ENCODE peak calls at places on chromosomes 5 and 9, in five cellular contexts. A, U, X, G and C are unnamed samples. For H3K36me3 and H3K9me3, the result is how much of the 10 kb centered on the place peaks cover.

GRCh38 chr9:84383178-84383577 is 42.6 kb upstream of the SLC28A3 start:
- DNase-seq in A (no peak), U (no peak), X (no peak), G (no peak), C (no peak)

GRCh38 chr9:79577969-79578723 is 6.4 kb downstream of the TLE4 start:
- DNase-seq in A (no peak), U (no peak), X (no peak), G (no peak), C (no peak)

GRCh38 chr5:172801184-172801671 is 30.2 kb upstream of the DUSP1 start:
- DNase-seq in A (no peak), U (no peak), X (no peak), G (no peak), C (no peak)

GRCh38 chr5:95731571-95732554 is 727 bp downstream of the RHOBTB3 start:
- DNase-seq in A (peak), U (peak), X (peak), G (no peak), C (peak)

GRCh38 chr9:8706546-8706945 is 907.0 kb upstream of the DMAC1 start:
- DNase-seq in A (no peak), U (no peak), X (no peak), G (no peak), C (no peak)

GRCh38 chr5:14347522-14347921 is 204.4 kb downstream of the TRIO start:
- DNase-seq in A (no peak), U (no peak), X (no peak), G (no peak), C (no peak)

GRCh38 chr9:79257215-79257614 is 314.6 kb upstream of the TLE4 start:
- DNase-seq in A (no peak), U (no peak), X (no peak), G (no peak), C (no peak)

GRCh38 chr5:160463775-160464465 is 42.3 kb downstream of the PTTG1 start:
- DNase-seq in A (no peak), U (no peak), X (no peak), G (no peak), C (no peak)

GRCh38 chr5:163563880-163564279 is 58.5 kb downstream of the MAT2B start:
- DNase-seq in A (no peak), U (no peak), X (no peak), G (no peak), C (no peak)

GRCh38 chr5:17831279-17831678 is 197.0 kb downstream of the TAF11L14 start:
- DNase-seq in A (no peak), U (no peak), X (no peak), G (no peak), C (no peak)

GRCh38 chr9:680106-680505 is 161.4 kb upstream of the DMRT1 start:
- DNase-seq in A (no peak), U (no peak), X (no peak), G (no peak), C (no peak)

GRCh38 chr9:121239071-121239470 is 28.9 kb upstream of the GSN start:
- DNase-seq in A (no peak), U (no peak), X (no peak), G (no peak), C (no peak)

GRCh38 chr9:110538621-110539020 is 40.9 kb downstream of the SVEP1 start:
- DNase-seq in A (no peak), U (no peak), X (no peak), G (no peak), C (no peak)

GRCh38 chr5:9698125-9698848 is 68.1 kb upstream of the TAS2R1 start:
- DNase-seq in A (no peak), U (no peak), X (no peak), G (no peak), C (no peak)

GRCh38 chr5:130502702-130503101 is 598.4 kb downstream of the CHSY3 start:
- DNase-seq in A (no peak), U (no peak), X (no peak), G (no peak), C (no peak)

GRCh38 chr9:108603141-108603540 is 252.6 kb downstream of the ACTL7B start:
- DNase-seq in A (no peak), U (peak), X (no peak), G (no peak), C (no peak)

GRCh38 chr9:130445268-130445983 is 665 bp downstream of the ASS1 start:
- DNase-seq in A (peak), U (peak), X (peak), G (no peak), C (no peak)

GRCh38 chr5:138354926-138355378 is 2.5 kb downstream of the KDM3B start:
- DNase-seq in A (no peak), U (no peak), X (no peak), G (peak), C (peak)

GRCh38 chr9:9912459-9912858 is 700.3 kb downstream of the PTPRD start:
- DNase-seq in A (no peak), U (no peak), X (no peak), G (no peak), C (no peak)

GRCh38 chr5:174329738-174330137 is 284.2 kb downstream of the NSG2 start:
- DNase-seq in A (no peak), U (no peak), X (no peak), G (no peak), C (no peak)

GRCh38 chr5:75510836-75511434 is 494 bp downstream of the CERT1 start:
- DNase-seq in A (peak), U (peak), X (peak), G (no peak), C (no peak)

GRCh38 chr5:18798058-18798457 is 1163.8 kb downstream of the TAF11L14 start:
- DNase-seq in A (no peak), U (no peak), X (no peak), G (no peak), C (no peak)

GRCh38 chr5:133368009-133368408 is 244.3 kb downstream of the FSTL4 start:
- DNase-seq in A (no peak), U (no peak), X (no peak), G (no peak), C (no peak)

GRCh38 chr5:173237821-173238220 is 2.8 kb upstream of the NKX2-5 start:
- DNase-seq in A (no peak), U (no peak), X (no peak), G (no peak), C (no peak)

GRCh38 chr5:108867661-108868060 is 120.0 kb downstream of the FER start:
- DNase-seq in A (no peak), U (no peak), X (no peak), G (no peak), C (no peak)

DNA sequence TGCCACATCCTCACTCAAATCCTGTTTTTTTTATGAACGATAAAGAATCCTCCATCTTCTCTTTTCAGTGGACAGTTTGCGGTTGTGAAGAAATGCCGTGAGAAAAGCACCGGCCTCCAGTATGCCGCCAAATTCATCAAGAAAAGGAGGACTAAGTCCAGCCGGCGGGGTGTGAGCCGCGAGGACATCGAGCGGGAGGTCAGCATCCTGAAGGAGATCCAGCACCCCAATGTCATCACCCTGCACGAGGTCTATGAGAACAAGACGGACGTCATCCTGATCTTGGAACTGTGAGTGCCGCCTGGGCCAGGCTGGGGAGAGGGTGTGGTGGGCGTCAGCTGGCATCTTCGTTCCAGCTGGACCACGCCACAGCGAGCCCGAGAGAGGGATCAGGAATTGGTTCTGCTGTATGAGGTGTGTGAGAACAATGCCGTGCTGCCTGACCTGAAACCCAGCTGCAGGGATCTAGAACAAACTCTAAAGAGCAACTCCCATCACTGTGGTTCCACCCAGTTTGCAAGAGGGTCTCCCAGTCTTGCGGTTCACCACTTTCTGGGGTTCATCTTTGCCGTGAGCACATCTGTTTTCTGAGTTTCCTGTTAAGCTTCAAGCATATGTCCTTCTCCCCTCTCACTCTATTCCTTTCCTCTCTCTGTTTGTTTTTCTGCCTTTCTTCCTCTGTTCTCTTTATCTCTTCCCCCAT is 107.4 kb downstream of the DAPK1 start:
- DNase-seq in A (no peak), U (no peak), X (no peak), G (no peak), C (no peak)
- H3K36me3 ChIP-seq in A (under half), U (under half), X (under half), G (under half), C (under half)

GRCh38 chr9:114157516-114158176 is 2.3 kb downstream of the COL27A1 start:
- DNase-seq in A (no peak), U (no peak), X (no peak), G (no peak), C (no peak)

GRCh38 chr9:114155263-114155966 is at the start of gene COL27A1:
- DNase-seq in A (peak), U (peak), X (peak), G (peak), C (peak)

GRCh38 chr9:114155967-114156294 is 594 bp downstream of the COL27A1 start:
- DNase-seq in A (no peak), U (no peak), X (no peak), G (no peak), C (no peak)

GRCh38 chr9:114156311-114156657 is 947 bp downstream of the COL27A1 start:
- DNase-seq in A (peak), U (no peak), X (no peak), G (peak), C (no peak)

GRCh38 chr9:114156658-114157421 is 1.5 kb downstream of the COL27A1 start:
- DNase-seq in A (peak), U (peak), X (peak), G (peak), C (peak)
- H3K4me3 ChIP-seq in A (peak), U (peak), X (peak), G (no peak), C (peak)

DNA sequence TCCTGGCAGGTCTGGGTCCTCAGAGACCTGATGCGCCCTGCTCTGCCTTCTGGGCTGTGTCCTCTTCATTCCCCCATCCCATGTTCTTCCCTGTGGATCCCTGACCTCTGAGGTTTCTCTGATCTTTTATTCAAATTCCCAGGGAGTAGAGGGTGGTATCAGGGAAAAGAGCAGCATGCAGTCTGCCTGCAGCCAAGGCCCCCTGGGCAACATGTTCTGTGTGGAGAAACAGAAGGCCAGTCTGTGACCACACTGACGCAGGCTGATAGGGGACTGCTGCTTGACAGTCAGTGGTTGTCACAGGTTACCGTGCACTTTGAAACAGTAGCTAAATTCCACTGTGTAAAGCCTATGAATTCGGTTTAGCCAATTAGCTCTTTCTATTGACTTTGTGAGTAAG is 156.6 kb upstream of the IRX2 start:
- DNase-seq in A (no peak), U (no peak), X (no peak), G (no peak), C (no peak)
- H3K9me3 ChIP-seq in A (under half), U (under half), X (under half), G (under half), C (under half)

GRCh38 chr5:79108792-79109191 is 2.8 kb upstream of the BHMT start:
- DNase-seq in A (no peak), U (no peak), X (no peak), G (no peak), C (no peak)

GRCh38 chr5:79109527-79110492 is 1.8 kb upstream of the BHMT start:
- DNase-seq in A (no peak), U (no peak), X (no peak), G (peak), C (no peak)

GRCh38 chr5:79112703-79113058 is 1.1 kb downstream of the BHMT start:
- DNase-seq in A (no peak), U (no peak), X (no peak), G (no peak), C (no peak)

GRCh38 chr5:79111960-79112702 is 522 bp downstream of the BHMT start:
- DNase-seq in A (no peak), U (peak), X (no peak), G (no peak), C (no peak)

DNA sequence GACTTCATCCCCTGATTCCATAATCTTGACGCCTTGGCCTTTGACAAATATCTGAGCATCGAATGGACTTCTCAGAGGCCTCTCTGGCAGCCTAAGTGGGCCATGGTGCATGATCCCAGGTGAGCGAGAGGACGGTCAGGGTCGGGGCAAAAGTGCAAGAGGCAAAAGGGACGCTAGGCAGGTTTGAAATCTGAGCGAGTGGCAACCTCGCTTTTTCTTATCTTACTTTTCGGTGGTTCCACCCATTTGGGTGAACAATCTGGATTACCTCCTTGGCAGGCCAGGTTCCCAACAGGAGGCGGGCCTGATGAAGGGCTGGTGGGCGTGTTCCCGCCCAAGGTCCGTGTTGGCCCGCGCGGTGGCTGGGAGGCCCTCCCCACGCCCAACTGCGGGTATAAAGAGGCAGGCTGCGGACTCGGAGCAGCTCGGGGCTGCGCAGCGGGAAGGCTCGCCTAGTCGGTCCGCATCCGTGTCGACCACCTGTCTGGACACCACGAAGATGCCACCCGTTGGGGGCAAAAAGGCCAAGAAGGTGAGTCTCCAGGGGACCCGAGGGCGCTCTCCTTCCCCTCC is at the start of gene BHMT:
- DNase-seq in A (no peak), U (no peak), X (no peak), G (no peak), C (no peak)
- H3K36me3 ChIP-seq in A (under half), U (under half), X (under half), G (under half), C (under half)